ENCODE peak calls at places on chromosomes 12 and 14, in five cellular contexts. K is IMR-90, T is K562, N is SK-N-SH, F is GM12878. I is an unnamed sample.
A peak's percentile ranks its signal among the peaks of the same experiment; 100 is the strongest.

GRCh38 chr12:62934799-62935674 is at the start of gene PPM1H:
- DNase-seq in K (peak; percentile 11), T (peak; percentile 91), N (peak; percentile 83), F (no peak), I (peak; percentile 96)

GRCh38 chr14:85512491-85512890 is 17.5 kb upstream of the FLRT2 start:
- DNase-seq in K (peak; percentile 20), T (no peak), N (no peak), F (no peak), I (no peak)

GRCh38 chr12:32115404-32116104 is 8.9 kb downstream of the BICD1 start:
- DNase-seq in K (peak; percentile 100), T (peak; percentile 19), N (peak; percentile 64), F (no peak), I (peak; percentile 89)

GRCh38 chr12:121461048-121461447 is 61.1 kb downstream of the RNF34 start:
- DNase-seq in K (no peak), T (no peak), N (no peak), F (no peak), I (no peak)

GRCh38 chr14:75369506-75369905 is 58.3 kb upstream of the JDP2 start:
- DNase-seq in K (no peak), T (no peak), N (no peak), F (no peak), I (no peak)

GRCh38 chr12:62484234-62484633 is 17.6 kb downstream of the MON2 start:
- DNase-seq in K (no peak), T (no peak), N (no peak), F (no peak), I (no peak)

GRCh38 chr14:38339704-38340103 is 83.8 kb upstream of the CLEC14A start:
- DNase-seq in K (peak; percentile 71), T (no peak), N (no peak), F (no peak), I (no peak)

GRCh38 chr12:64736771-64737170 is 22.4 kb downstream of the GNS start:
- DNase-seq in K (no peak), T (no peak), N (no peak), F (no peak), I (no peak)

GRCh38 chr12:80187660-80188090 is 88.3 kb downstream of the OTOGL start:
- DNase-seq in K (peak; percentile 41), T (no peak), N (no peak), F (peak; percentile 40), I (no peak)

GRCh38 chr12:119659289-119659897 is 8.5 kb upstream of the PRKAB1 start:
- DNase-seq in K (peak; percentile 24), T (peak; percentile 58), N (peak; percentile 69), F (no peak), I (peak; percentile 26)

GRCh38 chr14:30484976-30485375 is 74.0 kb upstream of the G2E3 start:
- DNase-seq in K (no peak), T (no peak), N (no peak), F (no peak), I (no peak)

GRCh38 chr14:67502867-67503266 is 14.3 kb upstream of the TMEM229B start:
- DNase-seq in K (no peak), T (no peak), N (no peak), F (no peak), I (no peak)

GRCh38 chr14:89085154-89086059 is 261.0 kb downstream of the TTC8 start:
- DNase-seq in K (no peak), T (no peak), N (no peak), F (no peak), I (no peak)

GRCh38 chr14:96735509-96735908 is 61.7 kb upstream of the VRK1 start:
- DNase-seq in K (no peak), T (no peak), N (peak; percentile 42), F (no peak), I (no peak)

GRCh38 chr14:79325071-79325470 is 886.2 kb downstream of the DIO2 start:
- DNase-seq in K (peak; percentile 7), T (no peak), N (no peak), F (no peak), I (no peak)

GRCh38 chr12:12985817-12986408 is 14.2 kb downstream of the HEBP1 start:
- DNase-seq in K (peak; percentile 17), T (peak; percentile 35), N (peak; percentile 31), F (no peak), I (peak; percentile 58)

GRCh38 chr14:93543766-93544165 is 113.0 kb downstream of the UNC79 start:
- DNase-seq in K (peak; percentile 33), T (no peak), N (peak; percentile 42), F (no peak), I (peak; percentile 32)

GRCh38 chr12:92745874-92746553 is 43.2 kb downstream of the PLEKHG7 start:
- DNase-seq in K (peak; percentile 97), T (no peak), N (peak; percentile 10), F (no peak), I (peak; percentile 72)

GRCh38 chr14:85332401-85332800 is 197.5 kb upstream of the FLRT2 start:
- DNase-seq in K (no peak), T (no peak), N (no peak), F (no peak), I (no peak)

DNA sequence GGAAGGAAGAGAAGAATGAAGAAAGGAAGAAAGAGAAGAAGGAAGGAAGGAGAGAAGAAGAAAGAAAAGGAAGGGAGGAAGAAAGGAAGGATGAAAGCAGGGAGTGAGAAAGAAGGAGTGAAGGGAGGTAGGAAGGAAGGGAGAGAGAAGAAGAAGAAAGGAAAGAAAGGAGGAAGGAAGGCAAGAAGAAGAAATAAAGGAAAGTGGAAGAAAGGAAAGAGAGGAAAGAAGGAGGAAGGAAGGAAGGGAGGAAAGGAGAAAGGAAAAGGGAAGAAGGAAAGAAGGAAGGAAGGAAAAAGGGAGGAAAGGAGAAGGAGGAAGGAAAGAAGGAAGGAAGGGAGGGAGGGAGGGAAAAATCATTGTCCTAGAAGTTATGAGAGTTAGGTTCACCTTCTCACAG is 696.6 kb upstream of the TMEM132C start:
- DNase-seq in K (no peak), T (no peak), N (no peak), F (no peak), I (no peak)
- TF ChIP-seq CTCF in K (no peak), T (no peak), N (no peak), F (no peak), I (no peak)

GRCh38 chr12:40101747-40102146 is 4.1 kb downstream of the SLC2A13 start:
- DNase-seq in K (no peak), T (no peak), N (no peak), F (no peak), I (no peak)

GRCh38 chr12:40103043-40103442 is 2.8 kb downstream of the SLC2A13 start:
- DNase-seq in K (no peak), T (no peak), N (no peak), F (no peak), I (no peak)

GRCh38 chr12:40104461-40105264 is 1.2 kb downstream of the SLC2A13 start:
- DNase-seq in K (peak; percentile 2), T (peak; percentile 63), N (no peak), F (no peak), I (peak; percentile 41)

GRCh38 chr12:40098406-40099145 is 7.3 kb downstream of the SLC2A13 start:
- DNase-seq in K (no peak), T (no peak), N (no peak), F (no peak), I (no peak)

DNA sequence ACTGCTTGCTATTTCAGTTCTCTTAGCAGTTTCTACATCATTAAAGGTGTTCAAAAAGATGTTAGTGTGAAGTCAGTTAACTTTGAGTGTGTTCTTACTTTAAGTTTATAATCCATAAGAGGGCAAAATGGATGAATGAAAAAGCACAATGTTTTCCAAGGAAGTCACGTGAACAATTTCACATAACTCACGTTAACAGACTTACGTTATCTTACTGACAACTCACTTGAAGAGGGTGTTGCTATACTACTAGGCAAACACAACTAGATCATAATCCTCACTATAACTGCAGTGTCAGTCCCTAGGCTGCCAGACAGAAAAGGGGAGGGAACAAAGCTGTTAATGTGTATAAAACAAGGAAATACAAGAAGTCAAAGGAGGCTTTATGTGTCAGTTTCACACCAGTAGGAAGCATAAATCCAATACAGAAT is 6.4 kb downstream of the SLC2A13 start:
- DNase-seq in K (no peak), T (peak; percentile 43), N (no peak), F (no peak), I (peak; percentile 70)
- TF ChIP-seq RCOR1 in K (no peak), T (no peak), N (no peak), F (no peak), I (no peak)

DNA sequence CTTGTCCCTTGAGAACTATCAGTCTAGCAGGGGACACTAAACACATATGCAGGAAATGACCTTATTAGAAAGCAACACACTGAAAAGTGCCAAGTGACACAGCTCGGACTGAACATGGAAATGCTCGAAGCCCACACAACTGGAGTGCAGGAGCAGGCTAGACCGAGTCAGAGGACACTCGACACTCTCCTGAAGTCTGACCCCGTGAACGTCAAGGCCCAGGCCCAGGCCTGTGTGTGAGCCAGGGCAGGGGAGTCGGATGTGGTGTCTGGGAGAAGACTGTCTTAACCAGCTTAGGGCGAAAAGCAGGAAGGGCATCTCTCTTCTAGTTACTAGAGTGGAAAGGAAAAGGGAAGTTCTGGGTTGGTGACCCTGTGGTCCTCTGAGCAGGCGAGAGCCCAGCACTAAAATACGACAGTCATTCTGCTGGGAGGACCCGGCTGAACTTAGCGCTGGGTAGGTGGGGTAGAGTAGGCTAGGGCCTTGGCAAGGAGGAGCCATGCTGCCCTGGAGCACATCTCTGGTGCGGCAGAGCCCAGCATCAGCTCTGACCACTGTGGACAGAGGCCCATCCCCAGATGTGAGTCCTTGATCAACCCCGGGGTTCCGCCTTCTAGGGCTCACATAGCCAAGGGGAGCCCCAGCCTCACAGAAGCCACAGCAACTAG is 93.0 kb downstream of the NTF3 start:
- DNase-seq in K (no peak), T (no peak), N (no peak), F (no peak), I (no peak)
- H3K4me3 ChIP-seq in K (no peak overlapping the region), T (no peak overlapping the region), N (no peak overlapping the region), F (no peak overlapping the region), I (no peak overlapping the region)

GRCh38 chr14:68564826-68565760 is 227.8 kb downstream of the ZFP36L1 start:
- DNase-seq in K (no peak), T (peak; percentile 38), N (no peak), F (no peak), I (no peak)

GRCh38 chr14:68568907-68569545 is 223.8 kb downstream of the ZFP36L1 start:
- DNase-seq in K (no peak), T (no peak), N (no peak), F (no peak), I (no peak)

GRCh38 chr14:68564236-68564825 is 228.5 kb downstream of the ZFP36L1 start:
- DNase-seq in K (no peak), T (no peak), N (no peak), F (no peak), I (no peak)

GRCh38 chr14:68563256-68564131 is 229.4 kb downstream of the ZFP36L1 start:
- DNase-seq in K (peak; percentile 35), T (no peak), N (no peak), F (no peak), I (no peak)

DNA sequence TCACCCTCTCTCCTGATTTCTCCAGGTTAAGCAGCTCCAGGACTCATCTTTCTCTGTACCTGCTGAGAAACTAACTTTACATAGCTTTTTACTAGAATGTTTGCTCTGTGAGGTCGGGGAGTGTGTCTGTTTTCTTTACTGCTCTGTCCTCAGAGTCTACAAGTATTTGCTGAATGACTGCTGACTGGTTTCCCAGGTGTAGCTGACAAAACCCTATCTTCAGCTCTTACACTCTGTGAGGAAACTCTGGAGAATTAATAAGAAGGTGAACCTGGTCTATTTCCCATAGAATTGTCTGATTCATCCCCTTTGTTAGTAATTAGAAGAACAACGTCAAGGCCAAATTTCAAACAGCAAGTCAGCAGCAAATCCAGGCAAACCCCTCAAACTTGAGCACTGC is 226.8 kb downstream of the ZFP36L1 start:
- DNase-seq in K (no peak), T (no peak), N (no peak), F (no peak), I (no peak)
- TF ChIP-seq CTCF in K (no peak), T (no peak), N (no peak), F (no peak), I (no peak)

I was measured in A549.